ENCODE peak calls at places on chromosomes 11 and 22, in five cellular contexts. One of them, this sample, is unnamed.

GRCh38 chr22:38164578-38164953 is 17.1 kb downstream of the PLA2G6 start:
- DNase-seq in skeletal muscle cell: no peak
- DNase-seq in HFFc6: no peak
- DNase-seq in substantia nigra: no peak
- DNase-seq in H9: no peak
- DNase-seq in this sample: no peak

GRCh38 chr22:35540600-35541253 is at the start of gene RASD2:
- DNase-seq in skeletal muscle cell: no peak
- DNase-seq in HFFc6: no peak
- DNase-seq in H9: peak
- DNase-seq in substantia nigra: no peak
- DNase-seq in this sample: peak

GRCh38 chr22:49772692-49773091 is 55.0 kb downstream of the BRD1 start:
- DNase-seq in substantia nigra: no peak
- DNase-seq in skeletal muscle cell: no peak
- DNase-seq in HFFc6: no peak
- DNase-seq in H9: no peak
- DNase-seq in this sample: no peak

GRCh38 chr11:71441251-71441650 is 6.9 kb downstream of the DHCR7 start:
- DNase-seq in skeletal muscle cell: no peak
- DNase-seq in substantia nigra: no peak
- DNase-seq in HFFc6: no peak
- DNase-seq in H9: no peak
- DNase-seq in this sample: no peak

GRCh38 chr22:47251911-47252310 is 489.5 kb downstream of the TBC1D22A start:
- DNase-seq in substantia nigra: no peak
- DNase-seq in H9: no peak
- DNase-seq in skeletal muscle cell: no peak
- DNase-seq in HFFc6: no peak
- DNase-seq in this sample: no peak

GRCh38 chr11:123640677-123641494 is 13.5 kb downstream of the SCN3B start:
- DNase-seq in H9: peak
- DNase-seq in substantia nigra: no peak
- DNase-seq in skeletal muscle cell: no peak
- DNase-seq in HFFc6: no peak
- DNase-seq in this sample: peak

GRCh38 chr11:123630126-123630531 is 24.3 kb downstream of the SCN3B start:
- DNase-seq in skeletal muscle cell: no peak
- DNase-seq in HFFc6: no peak
- DNase-seq in substantia nigra: no peak
- DNase-seq in H9: no peak
- DNase-seq in this sample: no peak

GRCh38 chr11:13552784-13553183 is 57.0 kb upstream of the PTH start:
- DNase-seq in substantia nigra: no peak
- DNase-seq in HFFc6: no peak
- DNase-seq in H9: no peak
- DNase-seq in skeletal muscle cell: no peak
- DNase-seq in this sample: no peak

GRCh38 chr22:24585461-24585860 is 7.4 kb downstream of the LRRC75B start:
- DNase-seq in H9: no peak
- DNase-seq in skeletal muscle cell: no peak
- DNase-seq in substantia nigra: no peak
- DNase-seq in HFFc6: no peak
- DNase-seq in this sample: no peak

GRCh38 chr11:114447892-114448291 is 8.6 kb downstream of the REXO2 start:
- DNase-seq in substantia nigra: no peak
- DNase-seq in skeletal muscle cell: peak
- DNase-seq in HFFc6: peak
- DNase-seq in H9: no peak
- DNase-seq in this sample: peak

GRCh38 chr22:22753526-22754267 is 109.3 kb downstream of the GGTLC2 start:
- DNase-seq in substantia nigra: peak
- DNase-seq in H9: peak
- DNase-seq in HFFc6: peak
- DNase-seq in skeletal muscle cell: no peak
- DNase-seq in this sample: peak

GRCh38 chr22:30574095-30574981 is at the start of gene GAL3ST1:
- DNase-seq in skeletal muscle cell: no peak
- DNase-seq in substantia nigra: peak
- DNase-seq in HFFc6: no peak
- DNase-seq in H9: peak
- DNase-seq in this sample: no peak

GRCh38 chr11:81674211-81674610 is 1059.5 kb downstream of the FAM181B start:
- DNase-seq in skeletal muscle cell: no peak
- DNase-seq in substantia nigra: no peak
- DNase-seq in HFFc6: no peak
- DNase-seq in H9: no peak
- DNase-seq in this sample: no peak

GRCh38 chr22:38098410-38099249 is 11.9 kb downstream of the BAIAP2L2 start:
- DNase-seq in HFFc6: peak
- DNase-seq in H9: peak
- DNase-seq in substantia nigra: no peak
- DNase-seq in skeletal muscle cell: no peak
- DNase-seq in this sample: no peak

GRCh38 chr11:74459584-74459983 is 7.8 kb downstream of the KCNE3 start:
- DNase-seq in substantia nigra: no peak
- DNase-seq in skeletal muscle cell: no peak
- DNase-seq in HFFc6: no peak
- DNase-seq in H9: no peak
- DNase-seq in this sample: no peak

GRCh38 chr22:46896568-46897245 is 134.3 kb downstream of the TBC1D22A start:
- DNase-seq in H9: no peak
- DNase-seq in skeletal muscle cell: no peak
- DNase-seq in substantia nigra: no peak
- DNase-seq in HFFc6: no peak
- DNase-seq in this sample: no peak

GRCh38 chr11:134660416-134660815 is 248.4 kb upstream of the B3GAT1 start:
- DNase-seq in H9: no peak
- DNase-seq in HFFc6: no peak
- DNase-seq in skeletal muscle cell: no peak
- DNase-seq in substantia nigra: no peak
- DNase-seq in this sample: no peak